ENCODE peak calls at places on chromosomes 13 and 19, in seven cellular contexts. Q is right atrium auricular region, K is heart right ventricle, S is psoas muscle, U is body of pancreas, P is sigmoid colon, I is K562. Z is an unnamed sample.

GRCh38 chr19:4803736-4804695 is 12.5 kb downstream of the FEM1A start:
- DNase-seq in Q (no peak), K (peak; percentile 69), S (peak; percentile 60), U (peak; percentile 60), P (no peak), I (peak; percentile 84), Z (peak; percentile 58)

GRCh38 chr19:48558018-48558684 is 6.2 kb downstream of the SULT2B1 start:
- DNase-seq in Q (no peak), K (peak; percentile 21), S (peak; percentile 36), U (peak; percentile 51), P (no peak), I (peak; percentile 31), Z (no peak)

GRCh38 chr19:8126008-8126407 is 23.4 kb downstream of the FBN3 start:
- DNase-seq in Q (no peak), K (no peak), S (no peak), U (no peak), P (no peak), I (no peak), Z (no peak)

GRCh38 chr19:10758978-10759377 is 41.1 kb downstream of the DNM2 start:
- DNase-seq in Q (no peak), K (no peak), S (no peak), U (no peak), P (no peak), I (no peak), Z (no peak)

GRCh38 chr13:25143693-25144092 is 28.4 kb downstream of the AMER2 start:
- DNase-seq in Q (no peak), K (no peak), S (no peak), U (no peak), P (no peak), I (no peak), Z (no peak)

GRCh38 chr13:50130686-50131051 is 115.4 kb downstream of the KCNRG start:
- DNase-seq in Q (no peak), K (no peak), S (no peak), U (no peak), P (no peak), I (no peak), Z (peak; percentile 58)

GRCh38 chr19:15453091-15453498 is 3.3 kb upstream of the WIZ start:
- DNase-seq in Q (no peak), K (peak; percentile 52), S (no peak), U (no peak), P (no peak), I (no peak), Z (no peak)

GRCh38 chr19:52956917-52957316 is 5.8 kb downstream of the ZNF816 start:
- DNase-seq in Q (no peak), K (no peak), S (no peak), U (no peak), P (no peak), I (no peak), Z (no peak)

GRCh38 chr13:59281453-59281852 is 882.3 kb downstream of the DIAPH3 start:
- DNase-seq in Q (no peak), K (no peak), S (no peak), U (no peak), P (no peak), I (no peak), Z (no peak)

GRCh38 chr13:114263590-114263989 is 17.8 kb upstream of the UPF3A start:
- DNase-seq in Q (no peak), K (no peak), S (no peak), U (no peak), P (no peak), I (no peak), Z (no peak)

GRCh38 chr19:55704494-55705245 is 29.6 kb downstream of the EPN1 start:
- DNase-seq in Q (no peak), K (no peak), S (no peak), U (peak; percentile 13), P (no peak), I (peak; percentile 28), Z (no peak)
- TF ChIP-seq CTCF in Q (no peak), K (no peak), S (no peak), U (no peak), P (no peak), I (peak; percentile 47), Z (no peak)

GRCh38 chr19:12779162-12779993 is 4.0 kb upstream of the HOOK2 start:
- DNase-seq in Q (peak; percentile 80), K (peak; percentile 64), S (peak; percentile 75), U (peak; percentile 36), P (peak; percentile 89), I (peak; percentile 79), Z (peak; percentile 56)
- H3K4me3 ChIP-seq in Q (peak overlapping the region; percentile 67), K (peak overlapping the region; percentile 78), S (peak overlapping the region; percentile 86), U (no peak overlapping the region), P (no peak overlapping the region), I (peak overlapping the region; percentile 37), Z (peak overlapping the region; percentile 75)

DNA sequence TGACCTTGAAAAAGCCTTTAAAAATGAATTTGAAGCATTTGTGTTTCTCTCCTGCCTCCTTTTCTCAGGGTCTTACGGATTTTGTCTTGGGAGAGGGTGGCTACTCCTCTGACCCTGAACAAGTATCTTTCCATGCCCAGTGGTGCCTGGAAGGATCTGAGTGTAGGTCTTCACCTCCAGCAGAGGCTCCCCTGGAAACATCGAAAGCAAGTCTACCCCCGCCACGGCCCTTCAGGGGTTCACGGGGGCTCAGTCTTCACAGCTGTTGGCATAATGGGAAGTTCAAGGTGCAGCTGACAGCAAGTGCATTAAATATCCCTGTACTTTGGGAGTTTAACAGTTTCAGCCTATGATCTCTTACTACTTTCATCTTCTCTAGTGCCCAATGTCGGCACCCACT is 42.7 kb upstream of the SLC15A1 start:
- DNase-seq in Q (peak; percentile 11), K (no peak), S (no peak), U (no peak), P (no peak), I (no peak), Z (no peak)
- H3K36me3 ChIP-seq in Q (peaks cover 53% of the 10 kb centered on the region), K (peaks cover 35% of the 10 kb centered on the region), S (no peaks in the 10 kb centered on the region), U (no peaks in the 10 kb centered on the region), P (peaks cover 4% of the 10 kb centered on the region), I (peaks cover 39% of the 10 kb centered on the region), Z (no peaks in the 10 kb centered on the region)

GRCh38 chr19:58326914-58327726 is at the start of gene ZSCAN22:
- DNase-seq in Q (peak; percentile 97), K (peak; percentile 96), S (peak; percentile 98), U (peak; percentile 96), P (peak; percentile 98), I (peak; percentile 98), Z (peak; percentile 93)

GRCh38 chr19:58325623-58326022 is 1.2 kb upstream of the ZSCAN22 start:
- DNase-seq in Q (no peak), K (no peak), S (no peak), U (no peak), P (no peak), I (no peak), Z (no peak)

GRCh38 chr19:58326501-58326913 is 287 bp upstream of the ZSCAN22 start:
- DNase-seq in Q (no peak), K (no peak), S (no peak), U (no peak), P (no peak), I (no peak), Z (no peak)

GRCh38 chr19:58330458-58330857 is 3.7 kb downstream of the ZSCAN22 start:
- DNase-seq in Q (no peak), K (no peak), S (no peak), U (no peak), P (no peak), I (peak; percentile 66), Z (no peak)

GRCh38 chr19:58328999-58329398 is 2.2 kb downstream of the ZSCAN22 start:
- DNase-seq in Q (no peak), K (no peak), S (no peak), U (no peak), P (no peak), I (peak; percentile 71), Z (no peak)
- TF ChIP-seq CTCF in Q (no peak), K (no peak), S (no peak), U (no peak), P (no peak), I (peak; percentile 70), Z (peak; percentile 54)

GRCh38 chr19:41376998-41377365 is 649 bp downstream of the TMEM91 start:
- DNase-seq in Q (no peak), K (no peak), S (no peak), U (no peak), P (no peak), I (no peak), Z (no peak)
- H3K4me3 ChIP-seq in Q (peak overlapping the region; percentile 67), K (peak overlapping the region; percentile 75), S (peak overlapping the region; percentile 69), U (no peak overlapping the region), P (peak overlapping the region; percentile 64), I (no peak overlapping the region), Z (no peak overlapping the region)

DNA sequence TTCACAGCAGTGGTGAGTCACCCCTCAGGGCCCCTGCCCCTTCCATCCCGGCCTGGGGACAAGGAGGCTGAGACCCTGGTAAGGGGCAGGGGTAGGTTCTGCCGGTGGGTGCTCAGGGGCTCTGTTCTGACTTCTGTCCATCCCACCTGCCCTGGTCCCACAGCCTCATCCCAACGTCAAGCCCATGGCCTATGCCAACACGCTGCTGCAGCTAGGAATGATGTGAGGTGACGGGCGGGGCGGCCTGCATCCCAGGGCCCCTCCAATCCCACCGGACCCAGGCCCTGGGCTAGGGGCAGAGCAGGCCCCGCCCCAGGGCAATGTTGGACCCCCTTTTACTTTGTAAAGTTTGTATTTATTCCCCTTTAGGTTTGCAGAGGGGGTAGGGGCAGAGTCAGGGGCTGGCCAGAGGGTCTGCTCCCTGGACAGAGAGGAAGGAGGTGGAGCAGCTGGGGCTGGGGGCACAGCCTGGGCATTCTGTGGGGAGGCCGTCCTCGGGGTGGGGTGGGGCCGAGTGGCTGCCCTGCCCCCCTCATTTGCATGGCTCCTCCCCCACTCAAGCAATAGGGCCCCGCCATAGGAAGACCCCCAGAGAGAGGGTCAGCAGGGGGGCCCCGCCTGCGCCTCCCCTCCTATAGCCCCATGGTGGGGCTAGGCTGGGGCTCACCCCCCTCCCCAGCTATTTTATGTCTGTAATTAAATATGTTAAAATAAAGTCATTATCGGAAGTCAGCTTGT is 23.1 kb downstream of the CCDC8 start:
- DNase-seq in Q (no peak), K (no peak), S (no peak), U (no peak), P (peak; percentile 59), I (no peak), Z (no peak)
- H3K36me3 ChIP-seq in Q (peaks cover 69% of the 10 kb centered on the region), K (peaks cover 36% of the 10 kb centered on the region), S (peaks cover 6% of the 10 kb centered on the region), U (no peaks in the 10 kb centered on the region), P (peaks cover 53% of the 10 kb centered on the region), I (peaks cover 59% of the 10 kb centered on the region), Z (peaks cover 25% of the 10 kb centered on the region)

DNA sequence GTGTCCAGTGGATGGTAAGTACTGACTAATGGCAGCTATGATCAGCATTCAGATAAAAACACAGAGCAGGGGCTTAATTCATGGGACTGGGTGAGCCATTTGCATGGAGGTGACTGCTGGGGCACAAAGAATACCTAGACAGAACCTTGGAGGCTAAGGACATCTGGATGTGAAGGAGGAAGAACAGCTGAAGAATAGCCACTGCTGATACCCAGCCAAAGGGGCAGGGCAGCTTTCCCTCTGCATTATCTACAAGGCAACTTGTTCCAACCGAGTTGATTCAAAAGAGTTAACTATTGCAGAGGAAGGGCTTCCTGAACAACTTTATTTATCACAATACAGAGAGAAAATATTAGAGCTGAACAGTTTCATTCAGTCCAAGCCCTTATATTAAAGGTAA is 13.1 kb upstream of the THSD1 start:
- DNase-seq in Q (no peak), K (no peak), S (no peak), U (no peak), P (no peak), I (no peak), Z (no peak)
- TF ChIP-seq CTCF in Q (no peak), K (no peak), S (no peak), U (no peak), P (no peak), I (no peak), Z (no peak)

Z was measured in GM06990.